ENCODE peak calls at places on chromosomes 12 and 14, in nine cellular contexts. P is hepatocyte, E is GM23248, K is tibial artery, J is GM23338, F is coronary artery, L is fibroblast of lung, O is A549, C is H9. D is an unnamed sample.

GRCh38 chr12:89709994-89710872 is 1.6 kb upstream of the ATP2B1 start:
- DNase-seq in P (peak), E (peak), K (peak), J (peak), F (peak), L (no peak), O (no peak), C (peak), D (no peak)

GRCh38 chr12:11778703-11779102 is 129.2 kb downstream of the ETV6 start:
- DNase-seq in P (no peak), E (no peak), K (no peak), J (no peak), F (no peak), L (no peak), O (no peak), C (no peak), D (no peak)

GRCh38 chr14:56686416-56686815 is 106.8 kb downstream of the TMEM260 start:
- DNase-seq in P (no peak), E (no peak), K (no peak), J (peak), F (no peak), L (no peak), O (no peak), C (peak), D (no peak)

GRCh38 chr12:30847259-30847658 is 79.3 kb upstream of the TSPAN11 start:
- DNase-seq in P (peak), E (peak), K (no peak), J (peak), F (no peak), L (peak), O (peak), C (peak), D (no peak)

GRCh38 chr14:30980980-30981379 is 44.5 kb upstream of the AP4S1 start:
- DNase-seq in P (no peak), E (no peak), K (no peak), J (no peak), F (no peak), L (no peak), O (no peak), C (no peak), D (no peak)

GRCh38 chr14:88196925-88197324 is 126.1 kb downstream of the KCNK10 start:
- DNase-seq in P (no peak), E (no peak), K (no peak), J (no peak), F (no peak), L (no peak), O (no peak), C (no peak), D (no peak)

GRCh38 chr12:131129839-131130238 is 176.1 kb downstream of the ADGRD1 start:
- DNase-seq in P (no peak), E (peak), K (no peak), J (no peak), F (peak), L (no peak), O (no peak), C (no peak), D (no peak)

GRCh38 chr12:128727461-128727860 is 96.3 kb downstream of the SLC15A4 start:
- DNase-seq in P (no peak), E (no peak), K (no peak), J (no peak), F (no peak), L (no peak), O (no peak), C (no peak), D (no peak)

GRCh38 chr12:124625867-124626675 is 58.7 kb upstream of the NCOR2 start:
- DNase-seq in P (peak), E (peak), K (peak), J (no peak), F (peak), L (peak), O (peak), C (no peak), D (no peak)

GRCh38 chr12:19444097-19444496 is 4.8 kb downstream of the AEBP2 start:
- DNase-seq in P (no peak), E (no peak), K (no peak), J (no peak), F (no peak), L (no peak), O (no peak), C (no peak), D (no peak)

GRCh38 chr14:49940805-49941421 is 48.0 kb downstream of the ARF6 start:
- DNase-seq in P (no peak), E (peak), K (no peak), J (no peak), F (no peak), L (peak), O (peak), C (no peak), D (peak)

GRCh38 chr12:18074001-18074400 is 16.0 kb downstream of the RERGL start:
- DNase-seq in P (peak), E (no peak), K (no peak), J (no peak), F (no peak), L (no peak), O (no peak), C (no peak), D (no peak)

GRCh38 chr12:52042706-52043385 is 8.4 kb upstream of the NR4A1 start:
- DNase-seq in P (no peak), E (no peak), K (no peak), J (no peak), F (no peak), L (no peak), O (no peak), C (no peak), D (no peak)

GRCh38 chr14:73460691-73461127 is 2.4 kb upstream of the NUMB start:
- DNase-seq in P (no peak), E (peak), K (no peak), J (no peak), F (no peak), L (peak), O (no peak), C (no peak), D (no peak)

GRCh38 chr14:96901227-96901626 is 104.0 kb downstream of the VRK1 start:
- DNase-seq in P (no peak), E (no peak), K (no peak), J (no peak), F (no peak), L (no peak), O (no peak), C (no peak), D (no peak)

GRCh38 chr14:91649930-91650329 is 82.0 kb downstream of the CATSPERB start:
- DNase-seq in P (peak), E (peak), K (no peak), J (peak), F (no peak), L (peak), O (peak), C (no peak), D (peak)

GRCh38 chr12:50637870-50638481 is 125.9 kb upstream of the ATF1 start:
- DNase-seq in P (peak), E (peak), K (no peak), J (peak), F (no peak), L (peak), O (peak), C (no peak), D (peak)

GRCh38 chr12:22287776-22288621 is 46.5 kb downstream of the ST8SIA1 start:
- DNase-seq in P (no peak), E (peak), K (no peak), J (peak), F (no peak), L (peak), O (no peak), C (peak), D (peak)

GRCh38 chr14:92986254-92987147 is 63.6 kb downstream of the CHGA start:
- DNase-seq in P (peak), E (peak), K (peak), J (no peak), F (peak), L (peak), O (peak), C (no peak), D (no peak)

GRCh38 chr14:78758333-78758732 is 588.2 kb downstream of the NRXN3 start:
- DNase-seq in P (peak), E (peak), K (no peak), J (peak), F (no peak), L (peak), O (peak), C (no peak), D (peak)

GRCh38 chr12:26197832-26198231 is 2.5 kb downstream of the SSPN start:
- DNase-seq in P (no peak), E (no peak), K (no peak), J (no peak), F (no peak), L (peak), O (no peak), C (no peak), D (no peak)

GRCh38 chr12:99911076-99911475 is 73.7 kb downstream of the ANKS1B start:
- DNase-seq in P (peak), E (peak), K (peak), J (no peak), F (peak), L (peak), O (peak), C (no peak), D (no peak)

GRCh38 chr12:31007153-31007495 is 66.5 kb upstream of the DDX11 start:
- DNase-seq in P (no peak), E (no peak), K (no peak), J (no peak), F (no peak), L (no peak), O (no peak), C (no peak), D (no peak)

GRCh38 chr12:25051583-25052190 is 102.8 kb upstream of the BCAT1 start:
- DNase-seq in P (no peak), E (no peak), K (no peak), J (no peak), F (no peak), L (no peak), O (no peak), C (no peak), D (peak)
- H3K27ac ChIP-seq in P (peak), E (no peak), K (no peak), J (no peak), F (peak), L (no peak), O (no peak), C (no peak), D (peak)

DNA sequence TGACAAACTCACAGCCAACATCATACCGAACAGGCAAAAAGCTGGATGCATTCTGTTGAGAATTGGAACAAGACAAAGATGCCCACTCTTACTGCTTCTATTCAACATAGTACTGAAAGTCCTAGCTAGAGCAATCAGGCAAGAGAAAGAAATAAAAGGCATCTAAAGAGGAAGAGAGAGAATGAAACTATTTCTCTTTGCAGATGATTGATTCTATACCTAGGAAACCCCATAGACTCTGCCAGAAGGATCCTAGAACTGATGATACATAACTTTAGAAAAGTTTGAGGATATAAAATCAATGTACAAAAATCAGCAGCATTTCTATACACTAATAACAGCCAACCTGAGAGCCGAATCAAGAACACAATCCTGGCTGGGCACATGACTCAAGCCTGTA is 6.1 kb upstream of the ANO6 start:
- DNase-seq in P (no peak), E (no peak), K (no peak), J (no peak), F (no peak), L (no peak), O (no peak), C (no peak), D (no peak)
- H3K27ac ChIP-seq in P (no peak), E (no peak), K (no peak), J (no peak), F (no peak), L (no peak), O (no peak), C (no peak), D (no peak)

GRCh38 chr14:53951661-53952265 is 4.9 kb downstream of the BMP4 start:
- DNase-seq in P (peak), E (no peak), K (no peak), J (peak), F (no peak), L (no peak), O (no peak), C (peak), D (no peak)
- H3K27ac ChIP-seq in P (peak), E (no peak), K (peak), J (no peak), F (peak), L (no peak), O (no peak), C (no peak), D (no peak)

DNA sequence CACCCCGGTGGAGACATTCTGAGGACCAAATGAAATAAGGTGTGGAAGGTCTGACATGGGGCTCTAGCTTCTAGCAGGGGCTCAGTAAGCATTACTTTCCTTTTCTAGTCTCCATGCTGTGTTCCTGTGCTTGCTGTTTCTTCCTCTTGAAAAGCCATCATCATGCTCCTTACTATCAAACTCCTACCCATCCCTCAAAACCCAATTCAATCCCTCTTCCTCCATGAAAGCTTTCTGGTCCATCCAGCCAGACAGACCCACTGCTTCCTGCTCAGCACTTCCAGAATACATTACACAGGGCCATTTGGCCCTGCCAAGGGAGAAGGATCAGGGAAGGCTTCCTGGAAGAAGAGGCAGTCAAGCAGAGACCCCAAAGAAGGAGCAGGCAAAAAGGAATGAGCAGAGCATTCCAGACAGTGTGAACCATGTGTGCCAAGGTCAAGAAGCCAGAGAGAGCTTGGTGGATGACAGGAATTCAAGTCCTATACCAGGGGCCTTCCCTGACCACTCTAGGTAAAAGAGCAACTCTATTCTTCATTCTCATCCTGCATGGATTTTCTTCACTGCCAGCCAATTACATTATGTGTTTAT is 59.5 kb downstream of the NUAK1 start:
- DNase-seq in P (no peak), E (no peak), K (no peak), J (no peak), F (no peak), L (no peak), O (no peak), C (peak), D (no peak)
- H3K27ac ChIP-seq in P (no peak), E (peak), K (peak), J (no peak), F (peak), L (no peak), O (peak), C (no peak), D (no peak)

GRCh38 chr14:68888883-68889282 is 90.2 kb downstream of the ACTN1 start:
- DNase-seq in P (no peak), E (no peak), K (no peak), J (no peak), F (peak), L (no peak), O (no peak), C (no peak), D (no peak)

GRCh38 chr14:68888025-68888850 is 90.9 kb downstream of the ACTN1 start:
- DNase-seq in P (no peak), E (no peak), K (peak), J (no peak), F (peak), L (peak), O (no peak), C (no peak), D (no peak)

GRCh38 chr14:68892961-68893360 is 86.1 kb downstream of the ACTN1 start:
- DNase-seq in P (no peak), E (no peak), K (no peak), J (no peak), F (no peak), L (no peak), O (no peak), C (no peak), D (no peak)

GRCh38 chr14:68891851-68892660 is 87.0 kb downstream of the ACTN1 start:
- DNase-seq in P (no peak), E (peak), K (no peak), J (no peak), F (peak), L (peak), O (no peak), C (no peak), D (no peak)

GRCh38 chr14:68890173-68890931 is 88.8 kb downstream of the ACTN1 start:
- DNase-seq in P (no peak), E (no peak), K (no peak), J (no peak), F (peak), L (no peak), O (no peak), C (no peak), D (no peak)
- H3K27ac ChIP-seq in P (no peak), E (peak), K (peak), J (no peak), F (peak), L (no peak), O (no peak), C (no peak), D (no peak)

DNA sequence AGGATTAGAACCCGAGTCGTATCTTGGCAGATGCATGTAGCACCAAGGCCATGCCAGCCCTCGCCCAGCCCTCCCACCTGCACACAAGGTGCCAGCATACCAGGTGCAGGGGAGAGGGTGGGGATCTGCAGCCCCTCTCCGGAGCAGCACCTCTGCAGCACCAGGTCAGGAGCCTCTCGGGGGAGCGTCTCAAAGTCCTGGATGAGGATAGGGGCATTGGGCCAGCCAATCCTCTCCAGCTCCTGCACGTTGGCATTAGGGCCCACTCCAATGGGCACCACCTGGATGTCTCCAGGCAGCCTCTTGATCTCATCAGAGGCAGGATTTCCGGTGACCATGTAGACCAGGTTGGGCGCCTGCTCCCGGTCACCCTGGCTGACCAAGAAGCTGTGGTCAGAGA is 73.2 kb upstream of the ANO2 start:
- DNase-seq in P (no peak), E (no peak), K (no peak), J (no peak), F (peak), L (no peak), O (no peak), C (no peak), D (no peak)
- H3K27ac ChIP-seq in P (no peak), E (no peak), K (no peak), J (no peak), F (no peak), L (no peak), O (no peak), C (no peak), D (no peak)

D was measured in CD4-positive, CD25-positive, alpha-beta regulatory T cell.